ENCODE peak calls at places on chromosomes 4 and X, in nine cellular contexts. M is fibroblast of the aortic adventitia; W is AG09309; Z is stimulated activated CD4-positive, alpha-beta T cell treated with anti-CD3 and anti-CD28 coated beads, TNF-alpha, amount 100 ng/mL, for 4 hours; E is foreskin fibroblast; I is lower leg skin; O is HEK293T; H is fibroblast of gingiva; U is activated naive CD4-positive, alpha-beta T cell. Y is an unnamed sample.

GRCh38 chr4:185721190-185721948 is 90.6 kb downstream of the SORBS2 start:
- DNase-seq in H (peak; percentile 71), I (peak; percentile 78), U (no peak), E (no peak), Z (no peak), W (no peak), M (peak; percentile 68), O (no peak), Y (peak; percentile 76)

GRCh38 chrX:134718329-134719317 is 60.4 kb upstream of the PLAC1 start:
- DNase-seq in U (no peak), O (peak; percentile 49), E (peak; percentile 92), I (peak; percentile 22), W (peak; percentile 97), Z (no peak), M (peak; percentile 94), H (peak; percentile 87), Y (peak; percentile 92)

GRCh38 chr4:126611900-126612299 is 1020.9 kb upstream of the INTU start:
- DNase-seq in O (no peak), I (no peak), Z (no peak), M (no peak), U (no peak), H (peak; percentile 37), W (peak; percentile 28), E (peak; percentile 30), Y (peak; percentile 75)

GRCh38 chr4:127667772-127668171 is 35.0 kb downstream of the INTU start:
- DNase-seq in M (no peak), H (no peak), Z (no peak), E (no peak), W (no peak), U (no peak), O (no peak), I (no peak), Y (no peak)

GRCh38 chr4:76357981-76358380 is 51.4 kb downstream of the STBD1 start:
- DNase-seq in W (no peak), I (no peak), Z (no peak), U (no peak), H (no peak), E (no peak), O (no peak), M (no peak), Y (no peak)

GRCh38 chr4:74431113-74431826 is 13.7 kb upstream of the AREG start:
- DNase-seq in Z (no peak), U (no peak), W (no peak), M (no peak), H (peak; percentile 22), I (no peak), O (no peak), E (no peak), Y (peak; percentile 97)

GRCh38 chr4:124708517-124709300 is 3.8 kb downstream of the ANKRD50 start:
- DNase-seq in E (no peak), Z (no peak), U (no peak), I (no peak), H (no peak), M (peak; percentile 41), W (no peak), O (no peak), Y (peak; percentile 77)

GRCh38 chr4:110165382-110166285 is 32.8 kb downstream of the ELOVL6 start:
- DNase-seq in I (peak; percentile 23), E (peak; percentile 78), H (peak; percentile 16), Z (peak; percentile 46), W (peak; percentile 38), U (peak; percentile 11), M (peak; percentile 59), O (peak; percentile 15), Y (peak; percentile 83)

GRCh38 chrX:6813836-6814370 is 279.0 kb upstream of the VCX3A start:
- DNase-seq in E (no peak), O (no peak), W (no peak), M (no peak), I (no peak), Z (no peak), U (no peak), H (no peak), Y (no peak)